ENCODE peak calls at places on chromosome 1, in nine cellular contexts. P is NCI-H1417; G is kidney tubule cell; S is esophagus squamous epithelium; H is activated naive CD4-positive, alpha-beta T cell treated with anti-CD3 and anti-CD28 coated beads for 36 hours; X is Calu3; M is BE2C; I is activated B cell treated with CpG ODN at 0.5 μM for 24 hours; K is Right ventricle myocardium inferior. O is an unnamed sample.

GRCh38 chr1:224497714-224498573 is 63.3 kb upstream of the WDR26 start:
- DNase-seq in I (no peak), X (peak), P (no peak), H (peak), M (no peak), G (peak), S (no peak), K (no peak), O (no peak)

GRCh38 chr1:33426906-33427305 is 4.0 kb downstream of the PHC2 start:
- DNase-seq in M (no peak), H (no peak), P (peak), X (no peak), I (no peak), K (no peak), G (no peak), S (no peak), O (no peak)

GRCh38 chr1:36109041-36109679 is 15.9 kb downstream of the COL8A2 start:
- DNase-seq in K (peak), H (peak), I (no peak), S (no peak), M (no peak), X (peak), P (no peak), G (peak), O (no peak)

GRCh38 chr1:223175032-223175431 is 32.0 kb upstream of the TLR5 start:
- DNase-seq in P (peak), M (no peak), K (no peak), I (no peak), X (peak), S (no peak), H (no peak), G (peak), O (no peak)

GRCh38 chr1:6491966-6492365 is 499 bp upstream of the PLEKHG5 start:
- DNase-seq in I (no peak), G (no peak), P (no peak), K (no peak), S (no peak), X (no peak), M (no peak), H (no peak), O (no peak)

GRCh38 chr1:47568763-47569162 is 130.9 kb downstream of the FOXD2 start:
- DNase-seq in G (no peak), I (no peak), P (no peak), M (no peak), H (no peak), S (no peak), K (no peak), X (no peak), O (no peak)

GRCh38 chr1:119742193-119742592 is 26.5 kb downstream of the HMGCS2 start:
- DNase-seq in G (peak), X (no peak), P (no peak), S (no peak), K (peak), M (no peak), H (no peak), I (no peak), O (no peak)

GRCh38 chr1:29240400-29240837 is 4.1 kb downstream of the PTPRU start:
- DNase-seq in P (peak), X (no peak), M (peak), H (no peak), I (no peak), G (no peak), S (no peak), K (no peak), O (no peak)

GRCh38 chr1:96214982-96215381 is 506.6 kb upstream of the PTBP2 start:
- DNase-seq in K (no peak), I (no peak), H (no peak), M (no peak), P (no peak), G (no peak), X (no peak), S (no peak), O (no peak)

GRCh38 chr1:186143521-186143920 is 231.5 kb downstream of the TPR start:
- DNase-seq in X (no peak), P (no peak), K (no peak), H (no peak), G (no peak), M (no peak), S (no peak), I (no peak), O (no peak)

O was measured in cortex of kidney.